ENCODE peak calls at places on chromosomes 11 and 22, in eight cellular contexts. W, N, J, V, L, R, F and P are unnamed samples.

GRCh38 chr11:33869511-33870422 is 22.1 kb downstream of the LMO2 start:
- DNase-seq in J (no peak), L (no peak), V (peak), F (no peak), R (no peak), N (peak), W (peak), P (no peak)

GRCh38 chr11:65639623-65640482 is 2.0 kb downstream of the SIPA1 start:
- DNase-seq in W (peak), V (peak), L (peak), N (peak), R (no peak), F (no peak), J (no peak), P (no peak)

GRCh38 chr11:101914349-101914736 is 467 bp upstream of the CEP126 start:
- DNase-seq in V (no peak), J (no peak), L (no peak), R (no peak), N (no peak), F (no peak), W (peak), P (no peak)

GRCh38 chr11:29173660-29174062 is 843.2 kb downstream of the KCNA4 start:
- DNase-seq in L (no peak), R (peak), F (peak), W (no peak), J (no peak), N (no peak), V (no peak), P (no peak)

GRCh38 chr11:13434247-13435205 is 28.5 kb downstream of the BTBD10 start:
- DNase-seq in J (no peak), F (no peak), L (no peak), N (no peak), W (no peak), R (no peak), V (no peak), P (no peak)

GRCh38 chr11:73230276-73230875 is 12.3 kb downstream of the P2RY2 start:
- DNase-seq in J (no peak), W (no peak), F (no peak), V (no peak), L (no peak), R (no peak), N (no peak), P (no peak)

GRCh38 chr11:94049351-94049750 is 28.2 kb downstream of the HEPHL1 start:
- DNase-seq in W (no peak), V (no peak), R (no peak), F (no peak), N (no peak), J (no peak), L (no peak), P (no peak)

GRCh38 chr11:129278586-129279319 is 86.6 kb upstream of the ARHGAP32 start:
- DNase-seq in J (no peak), V (no peak), R (no peak), W (peak), F (no peak), L (no peak), N (no peak), P (no peak)

GRCh38 chr11:44759743-44760476 is 33.1 kb downstream of the TSPAN18 start:
- DNase-seq in W (no peak), R (no peak), J (no peak), N (no peak), F (no peak), L (no peak), V (no peak), P (no peak)

GRCh38 chr11:44760477-44760872 is 33.7 kb downstream of the TSPAN18 start:
- DNase-seq in F (no peak), N (no peak), W (no peak), V (no peak), J (no peak), R (no peak), L (no peak), P (no peak)

GRCh38 chr11:44763111-44763820 is 36.5 kb downstream of the TSPAN18 start:
- DNase-seq in J (no peak), R (no peak), N (no peak), L (no peak), W (no peak), V (no peak), F (no peak), P (no peak)

GRCh38 chr11:44760917-44761545 is 34.3 kb downstream of the TSPAN18 start:
- DNase-seq in F (peak), V (no peak), R (peak), L (no peak), J (peak), W (peak), N (no peak), P (no peak)

GRCh38 chr11:44761546-44761961 is 34.8 kb downstream of the TSPAN18 start:
- DNase-seq in W (no peak), J (no peak), F (no peak), L (no peak), V (no peak), R (no peak), N (no peak), P (no peak)
- H3K27ac ChIP-seq in W (peak), J (no peak), F (no peak), L (no peak), V (peak), R (no peak), N (no peak), P (no peak)

DNA sequence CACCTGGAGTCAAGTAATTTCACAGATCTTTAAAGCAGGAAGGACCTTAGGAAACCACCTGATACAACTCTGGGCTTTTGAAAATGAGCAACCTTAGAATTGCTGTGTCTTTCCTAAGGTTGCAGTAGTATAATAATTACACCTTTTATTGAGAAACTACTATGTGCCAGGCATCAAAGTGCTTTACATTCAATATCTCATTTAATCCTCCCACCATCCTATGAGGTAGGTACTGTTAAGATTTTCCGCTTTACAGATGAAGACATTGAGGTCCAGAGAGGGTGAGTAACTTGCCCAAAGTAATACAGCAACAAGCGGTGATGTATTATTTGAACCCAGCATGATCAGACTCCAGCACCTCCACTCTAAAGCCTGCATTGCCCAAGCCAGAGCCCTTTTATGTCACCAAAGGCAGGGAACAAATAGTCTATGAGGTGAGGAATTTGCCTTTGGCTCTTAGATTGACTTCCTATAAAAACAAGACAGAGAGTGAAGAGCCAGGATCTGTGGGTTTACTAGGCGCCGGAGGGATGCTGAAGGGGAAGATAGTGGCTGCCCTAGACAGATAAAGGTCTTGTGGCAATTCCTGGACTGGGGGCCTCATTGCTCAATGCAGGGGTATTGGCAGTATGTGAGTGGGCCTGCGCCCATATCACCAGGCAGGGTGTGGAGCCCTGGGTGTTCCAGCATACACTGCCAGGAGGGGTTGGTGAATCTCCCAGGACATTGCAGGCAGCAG is 157.1 kb downstream of the FBXO7 start:
- DNase-seq in F (no peak), J (no peak), W (no peak), R (no peak), V (no peak), N (no peak), L (no peak), P (no peak)
- H3K27ac ChIP-seq in F (no peak), J (no peak), W (no peak), R (no peak), V (peak), N (no peak), L (no peak), P (no peak)

GRCh38 chr11:134538793-134539192 is 126.8 kb upstream of the B3GAT1 start:
- DNase-seq in J (no peak), R (no peak), F (no peak), W (no peak), L (no peak), V (no peak), N (peak), P (no peak)
- H3K27ac ChIP-seq in J (no peak), R (no peak), F (no peak), W (no peak), L (no peak), V (no peak), N (no peak), P (no peak)

GRCh38 chr11:44598831-44599230 is 33.4 kb downstream of the CD82 start:
- DNase-seq in R (no peak), N (no peak), V (no peak), J (no peak), F (no peak), L (no peak), W (no peak), P (no peak)

GRCh38 chr11:44595006-44595405 is 29.5 kb downstream of the CD82 start:
- DNase-seq in L (no peak), N (no peak), V (no peak), R (no peak), F (no peak), W (no peak), J (no peak), P (no peak)

GRCh38 chr11:44597358-44598009 is 32.0 kb downstream of the CD82 start:
- DNase-seq in R (no peak), N (no peak), V (no peak), J (no peak), L (no peak), F (no peak), W (no peak), P (no peak)

GRCh38 chr11:44595964-44596381 is 30.5 kb downstream of the CD82 start:
- DNase-seq in W (no peak), V (peak), N (no peak), R (no peak), L (peak), J (no peak), F (no peak), P (peak)

GRCh38 chr11:44596541-44597276 is 31.2 kb downstream of the CD82 start:
- DNase-seq in W (no peak), L (peak), F (no peak), N (no peak), V (no peak), R (no peak), J (no peak), P (no peak)
- H3K27ac ChIP-seq in W (no peak), L (peak), F (no peak), N (no peak), V (peak), R (no peak), J (peak), P (no peak)